ENCODE peak calls at places on chromosome X, in four cellular contexts. D is A549, I is GM12878, G is IMR-90. B is an unnamed sample.

GRCh38 chrX:78693547-78693946 is 34.4 kb upstream of the RTL3 start:
- DNase-seq in I (no peak), D (no peak), G (no peak), B (no peak)

GRCh38 chrX:65601530-65602281 is 65.7 kb upstream of the MSN start:
- DNase-seq in D (no peak), G (peak; percentile 88), I (no peak), B (no peak)

GRCh38 chrX:119236599-119237525 is 777 bp downstream of the PGRMC1 start:
- DNase-seq in I (no peak), G (peak; percentile 74), D (no peak), B (peak; percentile 44)

GRCh38 chrX:45472968-45473367 is 272.3 kb upstream of the DIPK2B start:
- DNase-seq in I (no peak), D (no peak), G (peak; percentile 68), B (no peak)

GRCh38 chrX:2823795-2824386 is 4.8 kb upstream of the GYG2 start:
- DNase-seq in D (no peak), G (no peak), I (no peak), B (no peak)

GRCh38 chrX:151151668-151152267 is 24.6 kb upstream of the GPR50 start:
- DNase-seq in I (no peak), G (peak; percentile 54), D (peak; percentile 29), B (peak; percentile 55)

GRCh38 chrX:44978976-44979375 is 106.0 kb downstream of the KDM6A start:
- DNase-seq in I (no peak), G (no peak), D (no peak), B (no peak)

GRCh38 chrX:44651347-44651746 is 108.7 kb upstream of the FUNDC1 start:
- DNase-seq in G (no peak), I (no peak), D (no peak), B (no peak)

GRCh38 chrX:47247206-47247998 is 14.6 kb downstream of the USP11 start:
- DNase-seq in G (peak; percentile 76), I (no peak), D (no peak), B (no peak)

GRCh38 chrX:2793752-2794151 is 35.0 kb upstream of the GYG2 start:
- DNase-seq in D (no peak), I (no peak), G (no peak), B (no peak)

GRCh38 chrX:45781901-45782553 is 581.4 kb upstream of the DIPK2B start:
- DNase-seq in I (no peak), D (peak; percentile 43), G (peak; percentile 84), B (no peak)

GRCh38 chrX:10038585-10038984 is 71.4 kb downstream of the CLDN34 start:
- DNase-seq in I (no peak), G (no peak), D (no peak), B (no peak)

GRCh38 chrX:115690554-115691216 is 129.7 kb downstream of the PLS3 start:
- DNase-seq in I (peak; percentile 23), D (peak; percentile 49), G (peak; percentile 79), B (peak; percentile 35)

GRCh38 chrX:30659421-30659820 is 6.2 kb downstream of the GK start:
- DNase-seq in G (peak; percentile 95), D (peak; percentile 4), I (no peak), B (peak; percentile 58)

GRCh38 chrX:35115205-35115604 is 172.6 kb downstream of the FAM47B start:
- DNase-seq in I (no peak), G (peak; percentile 91), D (no peak), B (no peak)

GRCh38 chrX:110136136-110136535 is 133.2 kb downstream of the TMEM164 start:
- DNase-seq in D (no peak), I (no peak), G (no peak), B (no peak)

GRCh38 chrX:123920065-123920785 is 41.3 kb upstream of the STAG2 start:
- DNase-seq in G (peak; percentile 84), D (peak; percentile 43), I (no peak), B (no peak)

GRCh38 chrX:108537005-108537404 is 97.4 kb downstream of the COL4A5 start:
- DNase-seq in G (peak; percentile 38), I (no peak), D (peak; percentile 9), B (peak; percentile 17)

GRCh38 chrX:149510386-149510785 is 5.3 kb upstream of the IDS start:
- DNase-seq in I (no peak), D (no peak), G (no peak), B (no peak)

GRCh38 chrX:23465105-23465791 is 130.6 kb downstream of the PTCHD1 start:
- DNase-seq in I (no peak), G (no peak), D (no peak), B (no peak)

DNA sequence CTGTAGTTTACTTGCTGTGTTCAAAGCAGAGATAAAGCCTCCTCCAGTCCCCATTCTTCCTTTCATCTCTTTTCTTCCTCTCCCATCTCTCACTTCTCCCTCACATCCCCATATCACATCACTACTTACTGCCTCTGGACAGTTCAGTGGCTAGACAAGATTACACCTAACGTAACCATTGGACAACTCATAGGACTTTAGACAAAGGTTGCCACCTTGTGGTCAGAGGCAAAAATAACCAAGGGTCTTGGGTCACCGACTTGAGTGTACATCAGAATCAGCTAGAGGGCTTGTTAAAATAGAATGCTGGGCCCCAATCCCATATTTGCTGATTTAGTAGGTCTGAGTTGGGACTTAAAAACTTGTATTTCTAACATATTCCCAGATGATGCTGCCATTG is 109.3 kb upstream of the DGKK start:
- DNase-seq in D (peak; percentile 24), G (peak; percentile 57), I (peak; percentile 11), B (peak; percentile 62)
- TF ChIP-seq ELK1 in D (no peak), G (no peak), I (no peak), B (no peak)

GRCh38 chrX:154409222-154409871 is at the start of gene DNASE1L1:
- DNase-seq in D (peak; percentile 62), I (no peak), G (peak; percentile 87), B (peak; percentile 80)
- TF ChIP-seq ELK1 in D (no peak), I (no peak), G (no peak), B (no peak)

GRCh38 chrX:39665830-39666518 is 431.8 kb downstream of the BCOR start:
- DNase-seq in I (no peak), G (peak; percentile 15), D (no peak), B (no peak)

GRCh38 chrX:39667191-39667590 is 430.6 kb downstream of the BCOR start:
- DNase-seq in G (no peak), D (no peak), I (no peak), B (no peak)

DNA sequence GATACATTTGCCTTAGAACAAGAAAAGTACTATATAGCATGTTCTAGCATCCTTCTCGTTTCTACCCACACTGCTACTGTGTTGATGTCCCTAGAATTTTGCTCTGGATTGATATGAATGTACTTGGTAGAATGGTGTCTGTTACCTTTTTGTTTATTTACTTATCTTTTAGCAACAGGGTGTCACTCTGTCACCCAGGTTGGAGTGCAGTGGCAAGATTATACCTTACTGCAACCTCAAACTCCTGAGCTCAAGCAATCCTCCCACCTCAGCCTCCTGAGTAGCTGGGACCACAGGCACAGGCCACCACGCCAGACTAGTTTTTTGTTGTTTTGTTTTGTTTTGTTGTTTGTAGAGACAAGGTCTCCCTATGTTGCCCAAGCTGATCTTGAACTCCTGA is 436.2 kb downstream of the BCOR start:
- DNase-seq in G (no peak), I (no peak), D (no peak), B (no peak)
- TF ChIP-seq ELK1 in G (no peak), I (no peak), D (no peak), B (no peak)

GRCh38 chrX:148412006-148412405 is 88.4 kb upstream of the AFF2 start:
- DNase-seq in I (no peak), D (no peak), G (no peak), B (no peak)
- TF ChIP-seq ELK1 in I (no peak), D (no peak), G (no peak), B (no peak)

DNA sequence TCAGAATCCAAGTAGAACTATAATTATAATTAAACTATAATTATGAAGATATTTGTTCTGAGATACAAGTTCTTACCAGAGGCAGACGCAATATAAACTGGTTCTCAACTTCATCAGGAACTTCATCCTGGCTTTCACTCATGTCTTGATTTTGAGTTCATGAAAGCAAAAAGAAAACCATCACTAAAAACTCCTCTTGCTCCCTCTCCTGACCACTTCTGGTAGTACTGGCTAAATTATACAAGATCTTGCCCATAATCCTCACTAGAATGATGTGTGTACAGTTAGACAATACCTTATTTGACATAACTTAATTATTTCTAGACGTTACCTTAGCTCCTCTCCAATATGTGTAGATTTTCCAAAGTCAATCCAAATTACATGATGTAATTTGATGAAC is 3.7 kb downstream of the TAF7L start:
- DNase-seq in G (peak; percentile 52), I (peak; percentile 3), D (peak; percentile 10), B (peak; percentile 23)
- TF ChIP-seq ELK1 in G (no peak), I (no peak), D (no peak), B (no peak)

DNA sequence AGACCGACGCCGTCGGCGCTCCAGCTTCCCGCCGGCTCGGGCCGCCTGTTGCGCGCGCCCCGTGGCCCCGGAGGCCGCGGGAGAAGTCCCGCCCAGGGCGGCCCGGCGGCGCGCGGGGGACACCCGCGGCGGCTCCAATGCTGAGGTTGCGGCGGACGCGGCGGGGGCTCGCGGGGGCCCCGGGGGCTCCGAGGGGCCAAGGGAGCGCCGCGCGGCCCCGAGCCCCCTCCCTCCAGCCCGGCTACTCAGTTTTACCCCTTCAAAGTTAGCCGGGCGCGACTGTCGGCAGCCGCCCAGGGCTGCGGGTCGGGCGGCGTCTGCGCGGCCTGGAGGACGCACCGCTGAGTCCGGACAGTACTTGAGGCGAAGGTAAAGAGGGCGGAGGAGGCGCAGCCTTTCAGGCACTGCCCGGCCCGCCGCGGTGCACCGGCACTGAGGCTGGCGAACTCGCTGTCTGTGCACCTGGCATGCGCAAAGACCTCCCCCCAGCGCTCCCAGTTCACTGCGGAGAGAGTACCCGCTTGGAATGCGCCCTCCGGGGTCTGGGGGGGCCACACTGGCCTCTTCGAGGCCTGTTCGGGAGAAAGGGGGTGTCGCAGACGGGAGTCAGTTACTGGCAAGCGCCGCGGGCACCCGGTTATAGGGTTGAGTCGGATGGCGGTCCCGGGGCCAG is 1.3 kb downstream of the PCDH19 start:
- DNase-seq in D (no peak), I (no peak), G (no peak), B (no peak)
- TF ChIP-seq ELK1 in D (no peak), I (no peak), G (no peak), B (no peak)

DNA sequence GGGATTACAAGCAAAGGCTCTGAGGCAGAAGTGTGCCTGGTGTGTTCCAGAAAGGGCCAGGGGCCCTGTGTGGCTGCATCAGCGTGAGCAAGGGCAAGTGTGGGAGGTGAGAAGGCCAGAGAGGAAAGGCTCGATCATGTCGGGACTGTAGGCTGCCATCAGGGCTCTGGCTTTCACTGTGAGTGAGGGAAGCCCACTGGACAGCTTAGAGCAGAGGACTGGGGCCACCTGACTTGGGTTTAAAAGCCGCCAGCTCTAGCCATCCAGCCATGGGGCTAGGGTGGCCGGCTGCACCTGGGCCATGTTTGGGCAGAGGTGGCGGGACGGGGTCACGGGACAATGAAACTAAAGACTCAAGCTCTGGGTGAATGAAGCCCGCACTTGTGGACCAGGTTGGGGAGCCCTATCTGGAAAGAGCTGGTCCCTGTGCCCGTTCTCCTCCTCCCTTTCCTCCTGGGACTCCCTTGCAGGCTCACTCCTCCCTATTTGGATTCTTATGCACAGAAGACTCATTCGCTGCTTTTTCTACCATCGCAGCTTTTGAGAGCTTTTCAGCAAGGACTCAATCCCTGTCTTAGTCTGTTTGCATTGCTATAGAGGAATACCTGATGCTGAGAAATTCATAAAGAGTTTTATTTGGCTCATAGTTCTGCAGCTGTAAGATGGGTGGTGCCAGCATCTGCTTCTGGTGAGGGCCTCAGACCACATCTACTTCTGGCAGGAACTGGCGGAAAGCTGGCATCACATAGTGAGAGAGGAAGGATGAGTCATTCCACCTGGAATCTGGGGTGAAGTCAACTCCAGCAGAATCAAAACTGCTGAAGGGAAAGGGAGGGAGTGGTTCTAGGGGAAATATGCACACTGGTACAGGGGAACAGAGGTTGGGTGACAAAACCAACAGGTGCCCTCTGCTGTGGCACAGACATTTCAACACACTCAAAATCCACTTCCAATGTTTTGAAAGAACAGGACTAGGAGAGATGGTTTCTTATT is 15.3 kb downstream of the CTAG1B start:
- DNase-seq in I (no peak), D (peak; percentile 36), G (peak; percentile 57), B (no peak)
- TF ChIP-seq ELK1 in I (no peak), D (no peak), G (no peak), B (no peak)